ENCODE peak calls at places on chromosomes 7 and 10, in ten cellular contexts. A is GM12865; G is stimulated activated naive CD4-positive, alpha-beta T cell; M is anterior cingulate cortex; L is T-cell; E is left ventricle myocardium inferior; U is cardiac fibroblast; Y is glutamatergic neuron; Q is endothelial cell; N is NCI-H1092. F is an unnamed sample.

GRCh38 chr10:46291817-46292572 is 5.2 kb downstream of the ANTXRL start:
- DNase-seq in Y (peak; percentile 12), L (no peak), Q (no peak), U (peak; percentile 5), G (no peak), N (no peak), A (no peak), M (no peak), E (no peak), F (no peak)

GRCh38 chr7:158107806-158108205 is 479.8 kb downstream of the PTPRN2 start:
- DNase-seq in N (no peak), Q (no peak), Y (no peak), L (no peak), U (no peak), M (no peak), A (no peak), G (no peak), E (no peak), F (no peak)

GRCh38 chr10:99667108-99667751 is 7.9 kb downstream of the ENTPD7 start:
- DNase-seq in M (no peak), G (no peak), L (no peak), U (peak; percentile 13), A (no peak), Y (no peak), N (no peak), Q (no peak), E (no peak), F (peak; percentile 18)

GRCh38 chr7:6446977-6447588 is 671 bp downstream of the DAGLB start:
- DNase-seq in U (peak; percentile 86), N (peak; percentile 31), Q (peak; percentile 31), Y (peak; percentile 57), M (no peak), A (peak; percentile 56), L (peak; percentile 39), E (peak; percentile 45), G (peak; percentile 47), F (peak; percentile 90)

GRCh38 chr10:49177391-49178355 is 10.5 kb downstream of the TMEM273 start:
- DNase-seq in N (no peak), M (no peak), Y (no peak), G (no peak), L (peak; percentile 53), E (peak; percentile 63), U (peak; percentile 65), Q (no peak), A (peak; percentile 88), F (peak; percentile 87)

GRCh38 chr10:92052088-92052487 is 128.5 kb downstream of the BTAF1 start:
- DNase-seq in M (no peak), U (peak; percentile 14), L (no peak), G (no peak), E (peak; percentile 81), Y (no peak), N (no peak), A (no peak), Q (no peak), F (no peak)

GRCh38 chr7:104524836-104525235 is 196.4 kb downstream of the LHFPL3 start:
- DNase-seq in Y (no peak), N (no peak), G (no peak), M (no peak), L (no peak), Q (no peak), U (no peak), A (no peak), E (no peak), F (no peak)

GRCh38 chr10:123270221-123270620 is 116.0 kb downstream of the BUB3 start:
- DNase-seq in Y (no peak), G (no peak), M (no peak), N (no peak), Q (no peak), U (peak; percentile 76), A (no peak), E (no peak), L (no peak), F (peak; percentile 95)

GRCh38 chr10:3220853-3221252 is 48.3 kb upstream of the PITRM1 start:
- DNase-seq in G (no peak), L (no peak), E (no peak), Y (no peak), Q (no peak), A (no peak), U (no peak), N (no peak), M (no peak), F (no peak)

GRCh38 chr7:5470721-5471311 is 47.2 kb upstream of the TNRC18 start:
- DNase-seq in E (peak; percentile 58), Q (no peak), M (peak; percentile 45), U (peak; percentile 42), Y (no peak), A (no peak), N (peak; percentile 73), G (no peak), L (no peak), F (no peak)

GRCh38 chr7:128357366-128357662 is 4.2 kb downstream of the PRRT4 start:
- DNase-seq in L (no peak), Q (no peak), E (no peak), N (no peak), U (no peak), M (no peak), G (no peak), A (no peak), Y (no peak), F (no peak)

GRCh38 chr10:103238506-103239252 is 7.0 kb upstream of the RPEL1 start:
- DNase-seq in G (no peak), L (no peak), Q (no peak), N (no peak), E (no peak), A (no peak), U (peak; percentile 86), M (no peak), Y (no peak), F (peak; percentile 69)

GRCh38 chr10:4721994-4722753 is 103.8 kb upstream of the AKR1E2 start:
- DNase-seq in U (peak; percentile 69), A (no peak), G (no peak), L (no peak), Q (no peak), Y (no peak), N (no peak), M (no peak), E (no peak), F (peak; percentile 41)

GRCh38 chr10:131142446-131143380 is 168.8 kb downstream of the TCERG1L start:
- DNase-seq in E (no peak), Y (no peak), U (no peak), Q (no peak), A (no peak), G (no peak), L (no peak), N (peak; percentile 40), M (no peak), F (no peak)

GRCh38 chr10:103171278-103171677 is 21.8 kb downstream of the NT5C2 start:
- DNase-seq in Q (no peak), G (no peak), M (no peak), U (no peak), Y (no peak), N (no peak), A (no peak), L (no peak), E (no peak), F (no peak)

GRCh38 chr10:18606051-18606730 is 45.2 kb downstream of the NSUN6 start:
- DNase-seq in Y (no peak), L (no peak), U (no peak), G (no peak), Q (no peak), M (no peak), E (no peak), A (no peak), N (no peak), F (peak; percentile 36)

GRCh38 chr7:79593819-79594218 is 140.4 kb upstream of the MAGI2 start:
- DNase-seq in A (no peak), E (no peak), N (no peak), G (no peak), U (peak; percentile 6), M (no peak), Q (no peak), Y (no peak), L (no peak), F (peak; percentile 24)

GRCh38 chr10:63901228-63901627 is 380.0 kb downstream of the REEP3 start:
- DNase-seq in A (peak; percentile 11), E (no peak), L (no peak), G (no peak), M (no peak), N (no peak), Q (no peak), Y (no peak), U (no peak), F (no peak)

GRCh38 chr10:117197189-117197588 is at the start of gene KCNK18:
- DNase-seq in G (no peak), M (no peak), A (no peak), Q (no peak), Y (peak; percentile 34), L (no peak), E (no peak), N (no peak), U (no peak), F (no peak)

GRCh38 chr10:103766751-103767509 is 88.4 kb downstream of the SH3PXD2A start:
- DNase-seq in L (no peak), G (no peak), U (no peak), Q (no peak), M (no peak), E (no peak), N (no peak), A (no peak), Y (no peak), F (no peak)

GRCh38 chr10:44125879-44126675 is 258.8 kb downstream of the CXCL12 start:
- DNase-seq in E (no peak), A (peak; percentile 8), G (no peak), Y (no peak), Q (no peak), U (peak; percentile 52), L (no peak), M (no peak), N (no peak), F (peak; percentile 2)

GRCh38 chr7:41029072-41029492 is 673.8 kb downstream of the INHBA start:
- DNase-seq in A (no peak), Y (no peak), L (no peak), N (no peak), U (peak; percentile 67), E (no peak), Q (no peak), G (no peak), M (no peak), F (peak; percentile 51)

GRCh38 chr7:151168022-151168786 is 710 bp upstream of the GBX1 start:
- DNase-seq in N (no peak), A (peak; percentile 30), M (no peak), Q (peak; percentile 75), U (no peak), L (peak; percentile 60), G (peak; percentile 60), Y (peak; percentile 59), E (no peak), F (no peak)

GRCh38 chr10:124677871-124678565 is 66.2 kb downstream of the FAM53B start:
- DNase-seq in N (no peak), G (no peak), E (peak; percentile 67), Q (no peak), M (no peak), Y (no peak), A (no peak), U (peak; percentile 32), L (no peak), F (peak; percentile 41)

GRCh38 chr10:77989081-77989724 is 40.1 kb downstream of the POLR3A start:
- DNase-seq in N (no peak), Y (no peak), U (no peak), M (peak; percentile 9), E (peak; percentile 65), G (no peak), L (no peak), A (no peak), Q (no peak), F (peak; percentile 21)

GRCh38 chr10:61974611-61975010 is 73.1 kb downstream of the ARID5B start:
- DNase-seq in Y (no peak), N (no peak), A (peak; percentile 77), U (peak; percentile 80), L (no peak), Q (no peak), E (peak; percentile 53), G (no peak), M (no peak), F (peak; percentile 35)

GRCh38 chr10:121078036-121078435 is 226.9 kb downstream of the WDR11 start:
- DNase-seq in G (no peak), L (no peak), A (no peak), Y (no peak), M (no peak), E (no peak), Q (no peak), U (no peak), N (no peak), F (no peak)

GRCh38 chr7:21106296-21106732 is 319.6 kb upstream of the SP8 start:
- DNase-seq in U (no peak), G (no peak), Y (no peak), N (no peak), A (no peak), M (no peak), L (no peak), E (no peak), Q (no peak), F (no peak)